ENCODE peak calls at places on chromosomes 12 and 14, in seven cellular contexts. A is GM12878, F is fibroblast of lung, Z is neural progenitor cell, V is mesenchymal stem cell, H is PC-3, J is kidney. C is an unnamed sample.

GRCh38 chr14:34693228-34693939 is 21.0 kb downstream of the CFL2 start:
- DNase-seq in F (no peak), A (no peak), V (no peak), Z (peak), J (no peak), H (peak), C (no peak)

GRCh38 chr12:42291680-42292079 is 34.2 kb downstream of the ZCRB1 start:
- DNase-seq in V (no peak), Z (no peak), J (no peak), F (no peak), H (no peak), A (no peak), C (no peak)

GRCh38 chr12:71725011-71725410 is 29.7 kb upstream of the RAB21 start:
- DNase-seq in Z (no peak), A (no peak), H (no peak), J (no peak), F (peak), V (no peak), C (no peak)

GRCh38 chr12:48084066-48084465 is 21.8 kb downstream of the SENP1 start:
- DNase-seq in H (peak), F (peak), J (no peak), V (peak), A (no peak), Z (peak), C (no peak)

GRCh38 chr12:6843118-6843902 is 2.6 kb downstream of the GNB3 start:
- DNase-seq in J (no peak), F (no peak), H (peak), V (no peak), Z (peak), A (no peak), C (no peak)

GRCh38 chr12:42584539-42585174 is 4.9 kb downstream of the PRICKLE1 start:
- DNase-seq in V (no peak), H (no peak), Z (no peak), A (no peak), J (no peak), F (peak), C (no peak)

GRCh38 chr12:77315407-77315806 is 250.0 kb upstream of the E2F7 start:
- DNase-seq in F (no peak), V (no peak), A (no peak), Z (no peak), H (no peak), J (no peak), C (no peak)

GRCh38 chr12:112419269-112420133 is 754 bp downstream of the PTPN11 start:
- DNase-seq in V (peak), F (peak), J (peak), A (no peak), H (peak), Z (peak), C (no peak)

GRCh38 chr12:73421832-73422231 is 1115.8 kb upstream of the ATXN7L3B start:
- DNase-seq in F (no peak), H (peak), J (no peak), V (peak), A (no peak), Z (no peak), C (no peak)

GRCh38 chr12:6691473-6691872 is 2.3 kb upstream of the ZNF384 start:
- DNase-seq in V (peak), A (no peak), J (no peak), Z (no peak), H (no peak), F (no peak), C (no peak)

GRCh38 chr14:74649673-74650072 is 37.6 kb upstream of the LTBP2 start:
- DNase-seq in J (no peak), V (no peak), H (peak), A (no peak), F (no peak), Z (no peak), C (no peak)

GRCh38 chr12:126582231-126582630 is 1517.0 kb downstream of the AACS start:
- DNase-seq in A (no peak), J (no peak), Z (no peak), H (peak), V (no peak), F (no peak), C (no peak)

GRCh38 chr12:80936642-80937390 is 918 bp downstream of the LIN7A start:
- DNase-seq in V (peak), Z (peak), J (peak), H (peak), F (peak), A (no peak), C (no peak)

GRCh38 chr14:32897724-32898064 is 41.0 kb upstream of the NPAS3 start:
- DNase-seq in H (peak), A (no peak), V (no peak), Z (no peak), F (no peak), J (no peak), C (no peak)

GRCh38 chr14:32898876-32899275 is 39.8 kb upstream of the NPAS3 start:
- DNase-seq in J (no peak), A (no peak), H (peak), V (no peak), Z (no peak), F (peak), C (no peak)

GRCh38 chr14:32900602-32901001 is 38.1 kb upstream of the NPAS3 start:
- DNase-seq in V (peak), H (no peak), J (no peak), Z (no peak), F (peak), A (no peak), C (no peak)

DNA sequence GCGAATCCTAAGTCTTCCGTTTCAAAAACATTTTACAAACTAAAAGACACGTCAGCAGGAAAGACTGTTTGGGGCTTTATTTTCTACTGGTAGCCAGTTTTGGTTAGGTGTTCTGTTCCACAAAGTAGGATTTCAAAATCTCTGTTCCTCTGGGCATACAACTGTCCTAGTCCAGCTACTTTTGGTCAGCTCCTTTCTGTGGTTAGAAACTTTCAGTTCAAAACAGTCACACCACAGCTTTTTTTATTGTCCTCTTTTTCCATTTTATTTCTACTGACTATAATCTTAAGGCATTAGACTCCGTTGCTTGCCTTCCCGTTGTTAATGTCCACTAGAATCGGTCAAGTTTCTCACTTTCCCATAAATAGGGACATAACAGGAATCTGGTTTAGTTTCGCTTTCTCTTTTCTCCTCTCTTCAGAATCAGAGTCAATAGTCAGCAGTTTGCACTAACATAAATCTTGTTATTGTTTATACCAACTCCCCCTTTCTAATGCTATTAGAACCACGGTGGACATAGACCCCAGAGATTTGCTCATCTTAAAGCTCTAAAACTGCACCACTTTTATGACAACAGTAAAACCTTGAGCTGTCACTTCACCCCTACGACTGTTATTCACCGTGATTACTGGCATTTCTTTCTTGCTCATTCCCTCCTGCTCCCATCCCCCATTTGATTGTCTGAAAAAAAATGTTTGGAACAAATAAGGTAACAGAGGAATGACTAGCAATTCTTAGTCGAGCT is 41.5 kb upstream of the NPAS3 start:
- DNase-seq in V (peak), H (peak), Z (no peak), J (no peak), F (peak), A (no peak), C (no peak)
- H3K9ac ChIP-seq in V (peak), H (peak), Z (no peak), J (peak), F (peak), A (no peak), C (no peak)

GRCh38 chr14:90398841-90399540 is 2.2 kb downstream of the CALM1 start:
- DNase-seq in J (no peak), H (no peak), V (no peak), F (no peak), A (no peak), Z (no peak), C (no peak)
- H3K4me3 ChIP-seq in J (peak), H (peak), V (peak), F (peak), A (peak), Z (peak), C (peak)

GRCh38 chr12:52524898-52525591 is 4.9 kb upstream of the KRT5 start:
- DNase-seq in V (no peak), F (no peak), J (no peak), A (no peak), Z (no peak), H (no peak), C (no peak)
- H3K9ac ChIP-seq in V (no peak), F (no peak), J (no peak), A (no peak), Z (no peak), H (no peak), C (no peak)

GRCh38 chr14:62597143-62597542 is 448.1 kb downstream of the KCNH5 start:
- DNase-seq in H (no peak), V (no peak), J (no peak), Z (no peak), A (no peak), F (no peak), C (no peak)

GRCh38 chr14:62604524-62604923 is 440.7 kb downstream of the KCNH5 start:
- DNase-seq in H (no peak), J (no peak), F (peak), A (no peak), Z (no peak), V (no peak), C (no peak)

GRCh38 chr14:62599616-62600385 is 445.5 kb downstream of the KCNH5 start:
- DNase-seq in F (no peak), A (no peak), H (no peak), V (no peak), Z (no peak), J (no peak), C (peak)

GRCh38 chr14:62602712-62603111 is 442.5 kb downstream of the KCNH5 start:
- DNase-seq in H (no peak), F (no peak), A (no peak), Z (no peak), J (no peak), V (no peak), C (no peak)
- H3K4me3 ChIP-seq in H (no peak), F (no peak), A (no peak), Z (no peak), J (no peak), V (no peak), C (no peak)

DNA sequence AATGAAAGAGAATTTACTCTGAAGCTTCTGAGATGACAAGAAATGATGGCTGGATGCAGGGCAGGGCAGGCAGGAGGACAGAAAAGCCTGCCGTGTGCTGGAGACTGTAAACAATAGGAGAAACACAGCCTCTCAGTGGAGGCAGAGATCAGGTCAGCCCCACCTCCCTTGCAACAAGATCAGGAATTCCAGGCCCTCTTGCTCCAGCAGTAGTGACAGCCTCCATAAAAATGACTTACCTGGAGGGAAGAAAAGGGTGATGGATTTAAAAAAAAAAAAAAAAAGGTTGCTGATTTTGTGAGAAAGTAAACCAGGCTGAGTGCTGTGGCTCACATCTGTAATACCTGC is 193.7 kb downstream of the ANO4 start:
- DNase-seq in V (no peak), F (no peak), J (no peak), H (no peak), Z (peak), A (no peak), C (no peak)
- H3K9ac ChIP-seq in V (peak), F (no peak), J (no peak), H (no peak), Z (no peak), A (no peak), C (no peak)

GRCh38 chr12:106132175-106133135 is 6.3 kb downstream of the NUAK1 start:
- DNase-seq in V (no peak), H (peak), J (no peak), Z (no peak), A (no peak), F (no peak), C (no peak)
- H3K4me3 ChIP-seq in V (peak), H (peak), J (no peak), Z (no peak), A (no peak), F (no peak), C (no peak)

GRCh38 chr14:100392266-100392850 is 69.2 kb downstream of the SLC25A47 start:
- DNase-seq in V (peak), F (peak), J (no peak), A (no peak), Z (no peak), H (no peak), C (no peak)
- H3K9ac ChIP-seq in V (peak), F (no peak), J (no peak), A (no peak), Z (no peak), H (no peak), C (no peak)

GRCh38 chr12:95446511-95446910 is 27.4 kb upstream of the METAP2 start:
- DNase-seq in A (no peak), J (peak), V (peak), F (peak), H (no peak), Z (peak), C (no peak)
- H3K4me3 ChIP-seq in A (no peak), J (peak), V (peak), F (no peak), H (no peak), Z (peak), C (no peak)

GRCh38 chr12:25041006-25041741 is 92.3 kb upstream of the BCAT1 start:
- DNase-seq in H (no peak), A (no peak), Z (no peak), F (no peak), J (no peak), V (no peak), C (no peak)
- H3K9ac ChIP-seq in H (no peak), A (peak), Z (no peak), F (no peak), J (no peak), V (no peak), C (no peak)

GRCh38 chr12:53659011-53659551 is 16.8 kb downstream of the ATP5MC2 start:
- DNase-seq in V (peak), A (no peak), J (no peak), F (peak), H (peak), Z (peak), C (no peak)
- H3K4me3 ChIP-seq in V (peak), A (no peak), J (peak), F (no peak), H (peak), Z (peak), C (no peak)